ENCODE peak calls at places on chromosomes 12 and 14, in six cellular contexts. W, O, S, G, X and N are unnamed samples.

GRCh38 chr12:59603735-59604134 is 7.9 kb downstream of the SLC16A7 start:
- DNase-seq in W (no peak), G (no peak), O (no peak), X (no peak), S (no peak), N (no peak)

GRCh38 chr12:50088577-50089335 is 3.6 kb downstream of the SMARCD1 start:
- DNase-seq in W (peak; percentile 27), O (no peak), S (no peak), X (peak; percentile 37), G (peak; percentile 47), N (no peak)

GRCh38 chr14:68140111-68140741 is 320.6 kb downstream of the RAD51B start:
- DNase-seq in G (peak; percentile 93), S (no peak), O (no peak), W (peak; percentile 100), X (peak; percentile 94), N (peak; percentile 96)

GRCh38 chr14:33026850-33027420 is 88.3 kb downstream of the NPAS3 start:
- DNase-seq in G (peak; percentile 2), S (no peak), X (no peak), O (no peak), W (peak; percentile 69), N (no peak)

GRCh38 chr14:34053666-34054065 is 102.8 kb upstream of the EGLN3 start:
- DNase-seq in G (peak; percentile 84), O (peak; percentile 53), X (no peak), W (peak; percentile 72), S (no peak), N (no peak)

GRCh38 chr14:36771256-36771655 is 109.6 kb downstream of the PAX9 start:
- DNase-seq in W (no peak), S (no peak), X (no peak), O (no peak), G (no peak), N (no peak)

GRCh38 chr12:15601210-15601800 is 187.9 kb downstream of the EPS8 start:
- DNase-seq in S (no peak), W (peak; percentile 90), O (no peak), X (peak; percentile 83), G (peak; percentile 70), N (peak; percentile 39)

GRCh38 chr14:95515080-95515489 is 1.4 kb downstream of the SYNE3 start:
- DNase-seq in S (peak; percentile 74), W (no peak), G (peak; percentile 35), O (peak; percentile 67), X (no peak), N (no peak)

GRCh38 chr14:88005978-88006851 is 1.3 kb downstream of the GPR65 start:
- DNase-seq in S (no peak), W (peak; percentile 46), O (no peak), X (no peak), G (no peak), N (no peak)

GRCh38 chr12:57196956-57197355 is 19.6 kb upstream of the NXPH4 start:
- DNase-seq in O (no peak), S (no peak), G (no peak), W (no peak), X (no peak), N (no peak)

GRCh38 chr12:76249501-76249900 is 98.7 kb downstream of the BBS10 start:
- DNase-seq in X (no peak), S (no peak), W (no peak), G (no peak), O (no peak), N (no peak)

GRCh38 chr12:2266666-2267623 is 214.2 kb downstream of the CACNA1C start:
- DNase-seq in O (no peak), G (no peak), X (no peak), W (no peak), S (no peak), N (no peak)

GRCh38 chr14:102481371-102481770 is 28.2 kb downstream of the ANKRD9 start:
- DNase-seq in X (no peak), O (no peak), S (no peak), W (no peak), G (no peak), N (no peak)

GRCh38 chr12:49962861-49963765 is 1.4 kb downstream of the AQP5 start:
- DNase-seq in X (no peak), G (no peak), O (peak; percentile 71), S (peak; percentile 84), W (no peak), N (no peak)

GRCh38 chr14:55130194-55130550 is 1.1 kb downstream of the LGALS3 start:
- DNase-seq in G (peak; percentile 11), S (no peak), X (no peak), O (no peak), W (no peak), N (no peak)

GRCh38 chr12:52360106-52360662 is 7.1 kb downstream of the KRT85 start:
- DNase-seq in S (no peak), X (no peak), W (no peak), O (no peak), G (no peak), N (no peak)

GRCh38 chr12:40146800-40147797 is 41.2 kb upstream of the SLC2A13 start:
- DNase-seq in O (no peak), W (no peak), S (no peak), X (no peak), G (no peak), N (no peak)

GRCh38 chr14:38824691-38825090 is 278.3 kb downstream of the SEC23A start:
- DNase-seq in S (no peak), X (no peak), O (no peak), G (no peak), W (peak; percentile 23), N (no peak)

GRCh38 chr14:70061108-70061507 is 127.6 kb downstream of the SLC8A3 start:
- DNase-seq in G (no peak), O (no peak), S (no peak), X (no peak), W (no peak), N (no peak)

GRCh38 chr12:99381992-99382391 is 265.6 kb upstream of the GARIN6 start:
- DNase-seq in O (no peak), W (no peak), X (no peak), S (no peak), G (no peak), N (no peak)

GRCh38 chr12:54413284-54414190 is 5.5 kb downstream of the ITGA5 start:
- DNase-seq in S (peak; percentile 80), X (peak; percentile 59), O (peak; percentile 59), W (peak; percentile 26), G (peak; percentile 48), N (no peak)
- H3K27ac ChIP-seq in S (peak overlapping the region; percentile 73), X (peak overlapping the region; percentile 84), O (peak overlapping the region; percentile 89), W (peak overlapping the region; percentile 70), G (no peak overlapping the region), N (peak overlapping the region; percentile 39)

GRCh38 chr14:104769324-104770071 is 16.6 kb downstream of the SIVA1 start:
- DNase-seq in G (no peak), S (no peak), O (no peak), W (no peak), X (no peak), N (no peak)

GRCh38 chr14:104770072-104770579 is 17.2 kb downstream of the SIVA1 start:
- DNase-seq in W (no peak), X (no peak), O (no peak), G (no peak), S (no peak), N (no peak)

GRCh38 chr14:104771918-104772706 is 19.2 kb downstream of the SIVA1 start:
- DNase-seq in X (no peak), G (no peak), O (no peak), S (no peak), W (no peak), N (no peak)

GRCh38 chr14:104771374-104771773 is 18.4 kb downstream of the SIVA1 start:
- DNase-seq in O (no peak), W (no peak), X (no peak), S (no peak), G (no peak), N (no peak)

DNA sequence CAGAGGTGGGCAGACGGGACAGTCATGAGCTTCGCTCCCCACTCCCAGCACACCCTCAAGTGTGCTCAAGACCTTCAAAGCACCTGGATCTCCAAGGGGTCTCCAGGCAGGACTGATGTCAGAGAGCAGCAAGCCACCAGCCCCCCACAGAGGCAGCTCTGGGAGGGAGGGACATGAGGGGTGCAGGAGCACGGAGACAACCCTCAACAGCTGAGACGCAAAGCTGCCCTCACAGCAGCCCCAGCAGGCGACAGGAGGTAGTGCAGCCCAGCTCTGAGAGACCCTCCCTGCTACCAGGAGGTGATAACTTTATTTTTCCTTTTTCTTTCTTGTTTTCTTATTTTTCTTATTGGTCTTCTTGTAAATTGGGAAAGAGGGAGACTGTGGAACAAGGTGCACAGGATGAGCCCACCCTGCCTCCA is 17.9 kb downstream of the SIVA1 start:
- DNase-seq in X (no peak), G (no peak), W (no peak), S (no peak), O (no peak), N (no peak)
- TF ChIP-seq CTCF in X (peak; percentile 80), G (peak; percentile 57), W (peak; percentile 56), S (no peak), O (peak; percentile 42), N (peak; percentile 56)

GRCh38 chr12:117225179-117225578 is 34.9 kb upstream of the FBXO21 start:
- DNase-seq in X (no peak), G (no peak), W (no peak), S (no peak), O (no peak), N (no peak)
- H3K27me3 ChIP-seq in X (no peaks in the 10 kb centered on the region), G (no peaks in the 10 kb centered on the region), W (no peaks in the 10 kb centered on the region), S (peaks cover 17% of the 10 kb centered on the region), O (peaks cover 72% of the 10 kb centered on the region), N (no peaks in the 10 kb centered on the region)

GRCh38 chr12:16607895-16608294 is 1.9 kb upstream of the LMO3 start:
- DNase-seq in S (no peak), G (no peak), X (no peak), O (no peak), W (no peak), N (no peak)

GRCh38 chr12:16610743-16611142 is 4.8 kb upstream of the LMO3 start:
- DNase-seq in O (no peak), G (no peak), W (no peak), X (no peak), S (no peak), N (no peak)

GRCh38 chr12:16610006-16610520 is 4.1 kb upstream of the LMO3 start:
- DNase-seq in X (no peak), W (no peak), O (no peak), S (no peak), G (no peak), N (no peak)

GRCh38 chr12:16608346-16608745 is 2.4 kb upstream of the LMO3 start:
- DNase-seq in W (no peak), S (no peak), X (no peak), G (no peak), O (no peak), N (no peak)

GRCh38 chr12:16609140-16609539 is 3.2 kb upstream of the LMO3 start:
- DNase-seq in G (no peak), W (no peak), X (no peak), S (no peak), O (no peak), N (no peak)
- H3K27ac ChIP-seq in G (no peak overlapping the region), W (no peak overlapping the region), X (no peak overlapping the region), S (peak overlapping the region; percentile 41), O (peak overlapping the region; percentile 76), N (no peak overlapping the region)